ENCODE peak calls at places on chromosome 21, in five cellular contexts. One of them, this sample, is unnamed.
A peak's percentile ranks its signal among the peaks of the same experiment; 100 is the strongest.

GRCh38 chr21:46552274-46552673 is 52.6 kb downstream of the S100B start:
- DNase-seq in A549: no peak
- DNase-seq in BJ: no peak
- DNase-seq in pancreas: no peak
- DNase-seq in brain microvascular endothelial cell: no peak
- DNase-seq in this sample: no peak

GRCh38 chr21:29940993-29941392 is 1.2 kb upstream of the GRIK1 start:
- DNase-seq in A549: no peak
- DNase-seq in BJ: no peak
- DNase-seq in pancreas: no peak
- DNase-seq in brain microvascular endothelial cell: no peak
- DNase-seq in this sample: no peak

GRCh38 chr21:29182674-29183073 is 52.2 kb downstream of the MAP3K7CL start:
- DNase-seq in A549: peak; percentile 29
- DNase-seq in BJ: no peak
- DNase-seq in pancreas: no peak
- DNase-seq in brain microvascular endothelial cell: peak; percentile 64
- DNase-seq in this sample: no peak

GRCh38 chr21:30468912-30469812 is 11.0 kb downstream of the KRTAP19-1 start:
- DNase-seq in A549: no peak
- DNase-seq in BJ: no peak
- DNase-seq in pancreas: no peak
- DNase-seq in brain microvascular endothelial cell: no peak
- DNase-seq in this sample: no peak

GRCh38 chr21:44989538-44989888 is 49.7 kb downstream of the SLX9 start:
- DNase-seq in A549: no peak
- DNase-seq in BJ: no peak
- DNase-seq in pancreas: no peak
- DNase-seq in brain microvascular endothelial cell: no peak
- DNase-seq in this sample: no peak

GRCh38 chr21:34797926-34798595 is 129.3 kb downstream of the CLIC6 start:
- DNase-seq in A549: no peak
- DNase-seq in BJ: no peak
- DNase-seq in pancreas: no peak
- DNase-seq in brain microvascular endothelial cell: no peak
- DNase-seq in this sample: no peak

GRCh38 chr21:22827422-22827821 is 1829.2 kb downstream of the NCAM2 start:
- DNase-seq in A549: no peak
- DNase-seq in BJ: no peak
- DNase-seq in pancreas: no peak
- DNase-seq in brain microvascular endothelial cell: no peak
- DNase-seq in this sample: no peak

GRCh38 chr21:30717105-30717504 is 1.5 kb downstream of the KRTAP21-3 start:
- DNase-seq in A549: no peak
- DNase-seq in BJ: no peak
- DNase-seq in pancreas: no peak
- DNase-seq in brain microvascular endothelial cell: no peak
- DNase-seq in this sample: no peak

GRCh38 chr21:45818904-45819285 is 162.7 kb upstream of the COL6A1 start:
- DNase-seq in A549: peak; percentile 51
- DNase-seq in BJ: peak; percentile 40
- DNase-seq in pancreas: no peak
- DNase-seq in brain microvascular endothelial cell: peak; percentile 89
- DNase-seq in this sample: peak; percentile 85

GRCh38 chr21:42650033-42650370 is 3.4 kb upstream of the PDE9A start:
- DNase-seq in A549: no peak
- DNase-seq in BJ: no peak
- DNase-seq in pancreas: no peak
- DNase-seq in brain microvascular endothelial cell: no peak
- DNase-seq in this sample: no peak

GRCh38 chr21:45499970-45500575 is 42.2 kb downstream of the SLC19A1 start:
- DNase-seq in A549: no peak
- DNase-seq in BJ: no peak
- DNase-seq in pancreas: no peak
- DNase-seq in brain microvascular endothelial cell: no peak
- DNase-seq in this sample: no peak

GRCh38 chr21:42569732-42570301 is 56.2 kb downstream of the SLC37A1 start:
- DNase-seq in A549: no peak
- DNase-seq in BJ: no peak
- DNase-seq in pancreas: no peak
- DNase-seq in brain microvascular endothelial cell: no peak
- DNase-seq in this sample: no peak

GRCh38 chr21:27799861-27800260 is 833.0 kb upstream of the ADAMTS5 start:
- DNase-seq in A549: no peak
- DNase-seq in BJ: no peak
- DNase-seq in pancreas: no peak
- DNase-seq in brain microvascular endothelial cell: no peak
- DNase-seq in this sample: no peak

GRCh38 chr21:42682661-42683060 is 29.2 kb downstream of the PDE9A start:
- DNase-seq in A549: no peak
- DNase-seq in BJ: no peak
- DNase-seq in pancreas: no peak
- DNase-seq in brain microvascular endothelial cell: no peak
- DNase-seq in this sample: no peak

GRCh38 chr21:33762798-33763572 is 120.7 kb downstream of the ITSN1 start:
- DNase-seq in A549: no peak
- DNase-seq in BJ: peak; percentile 28
- DNase-seq in pancreas: no peak
- DNase-seq in brain microvascular endothelial cell: no peak
- DNase-seq in this sample: peak; percentile 40

GRCh38 chr21:45263534-45263933 is 24.2 kb downstream of the POFUT2 start:
- DNase-seq in A549: no peak
- DNase-seq in BJ: no peak
- DNase-seq in pancreas: no peak
- DNase-seq in brain microvascular endothelial cell: no peak
- DNase-seq in this sample: no peak

GRCh38 chr21:45330075-45330781 is 42.5 kb upstream of the POFUT2 start:
- DNase-seq in A549: peak; percentile 93
- DNase-seq in BJ: peak; percentile 46
- DNase-seq in pancreas: peak; percentile 77
- DNase-seq in brain microvascular endothelial cell: peak; percentile 74
- DNase-seq in this sample: peak; percentile 87

GRCh38 chr21:34279883-34280282 is 83.9 kb upstream of the KCNE2 start:
- DNase-seq in A549: no peak
- DNase-seq in BJ: no peak
- DNase-seq in pancreas: no peak
- DNase-seq in brain microvascular endothelial cell: no peak
- DNase-seq in this sample: no peak

GRCh38 chr21:32257952-32258785 is 20.7 kb downstream of the MIS18A start:
- DNase-seq in A549: peak; percentile 70
- DNase-seq in BJ: no peak
- DNase-seq in pancreas: peak; percentile 76
- DNase-seq in brain microvascular endothelial cell: peak; percentile 80
- DNase-seq in this sample: peak; percentile 88

GRCh38 chr21:45051580-45052434 is 22.6 kb upstream of the ADARB1 start:
- DNase-seq in A549: no peak
- DNase-seq in BJ: no peak
- DNase-seq in pancreas: no peak
- DNase-seq in brain microvascular endothelial cell: no peak
- DNase-seq in this sample: no peak

GRCh38 chr21:46135782-46136181 is 19.6 kb downstream of the FTCD start:
- DNase-seq in A549: no peak
- DNase-seq in BJ: no peak
- DNase-seq in pancreas: no peak
- DNase-seq in brain microvascular endothelial cell: no peak
- DNase-seq in this sample: no peak

GRCh38 chr21:42525228-42525604 is 11.6 kb downstream of the SLC37A1 start:
- DNase-seq in A549: no peak
- DNase-seq in BJ: no peak
- DNase-seq in pancreas: no peak
- DNase-seq in brain microvascular endothelial cell: peak; percentile 34
- DNase-seq in this sample: no peak

GRCh38 chr21:23936224-23936623 is 1671.1 kb downstream of the MRPL39 start:
- DNase-seq in A549: peak; percentile 0
- DNase-seq in BJ: no peak
- DNase-seq in pancreas: no peak
- DNase-seq in brain microvascular endothelial cell: no peak
- DNase-seq in this sample: peak; percentile 44

GRCh38 chr21:34887729-34888568 is 161.2 kb downstream of the RUNX1 start:
- DNase-seq in A549: peak; percentile 72
- DNase-seq in BJ: peak; percentile 80
- DNase-seq in pancreas: peak; percentile 61
- DNase-seq in brain microvascular endothelial cell: peak; percentile 98
- DNase-seq in this sample: peak; percentile 97

GRCh38 chr21:31557956-31558838 is 101.3 kb upstream of the SOD1 start:
- DNase-seq in A549: no peak
- DNase-seq in BJ: no peak
- DNase-seq in pancreas: no peak
- DNase-seq in brain microvascular endothelial cell: peak; percentile 7
- DNase-seq in this sample: no peak

GRCh38 chr21:17506936-17507335 is 5.9 kb upstream of the CXADR start:
- DNase-seq in A549: no peak
- DNase-seq in BJ: no peak
- DNase-seq in pancreas: no peak
- DNase-seq in brain microvascular endothelial cell: no peak
- DNase-seq in this sample: no peak

GRCh38 chr21:45378258-45378966 is 26.6 kb upstream of the COL18A1 start:
- DNase-seq in A549: peak; percentile 43
- DNase-seq in BJ: peak; percentile 92
- DNase-seq in pancreas: no peak
- DNase-seq in brain microvascular endothelial cell: no peak
- DNase-seq in this sample: no peak

GRCh38 chr21:26776320-26777021 is 68.7 kb downstream of the ADAMTS1 start:
- DNase-seq in A549: no peak
- DNase-seq in BJ: peak; percentile 46
- DNase-seq in pancreas: no peak
- DNase-seq in brain microvascular endothelial cell: peak; percentile 72
- DNase-seq in this sample: peak; percentile 89

GRCh38 chr21:15968911-15969310 is 239.1 kb downstream of the USP25 start:
- DNase-seq in A549: no peak
- DNase-seq in BJ: no peak
- DNase-seq in pancreas: no peak
- DNase-seq in brain microvascular endothelial cell: no peak
- DNase-seq in this sample: no peak

GRCh38 chr21:16908087-16908486 is 604.8 kb upstream of the CXADR start:
- DNase-seq in A549: peak; percentile 20
- DNase-seq in BJ: peak; percentile 73
- DNase-seq in pancreas: no peak
- DNase-seq in brain microvascular endothelial cell: no peak
- DNase-seq in this sample: no peak

GRCh38 chr21:36080386-36080785 is 10.6 kb downstream of the CBR1 start:
- DNase-seq in A549: no peak
- DNase-seq in BJ: no peak
- DNase-seq in pancreas: no peak
- DNase-seq in brain microvascular endothelial cell: no peak
- DNase-seq in this sample: no peak

GRCh38 chr21:35237287-35237686 is 188.2 kb upstream of the RUNX1 start:
- DNase-seq in A549: no peak
- DNase-seq in BJ: no peak
- DNase-seq in pancreas: no peak
- DNase-seq in brain microvascular endothelial cell: no peak
- DNase-seq in this sample: no peak

GRCh38 chr21:45981641-45982255 is at the start of gene COL6A1:
- DNase-seq in A549: no peak
- DNase-seq in BJ: no peak
- DNase-seq in pancreas: peak; percentile 55
- DNase-seq in brain microvascular endothelial cell: no peak
- DNase-seq in this sample: peak; percentile 74

GRCh38 chr21:14403681-14404318 is 20.9 kb upstream of the HSPA13 start:
- DNase-seq in A549: peak; percentile 28
- DNase-seq in BJ: no peak
- DNase-seq in pancreas: no peak
- DNase-seq in brain microvascular endothelial cell: peak; percentile 31
- DNase-seq in this sample: peak; percentile 56
- H3K4me3 ChIP-seq in A549: no peak overlapping the region
- H3K4me3 ChIP-seq in BJ: no peak overlapping the region
- H3K4me3 ChIP-seq in pancreas: no peak overlapping the region
- H3K4me3 ChIP-seq in brain microvascular endothelial cell: no peak overlapping the region
- H3K4me3 ChIP-seq in this sample: no peak overlapping the region

DNA sequence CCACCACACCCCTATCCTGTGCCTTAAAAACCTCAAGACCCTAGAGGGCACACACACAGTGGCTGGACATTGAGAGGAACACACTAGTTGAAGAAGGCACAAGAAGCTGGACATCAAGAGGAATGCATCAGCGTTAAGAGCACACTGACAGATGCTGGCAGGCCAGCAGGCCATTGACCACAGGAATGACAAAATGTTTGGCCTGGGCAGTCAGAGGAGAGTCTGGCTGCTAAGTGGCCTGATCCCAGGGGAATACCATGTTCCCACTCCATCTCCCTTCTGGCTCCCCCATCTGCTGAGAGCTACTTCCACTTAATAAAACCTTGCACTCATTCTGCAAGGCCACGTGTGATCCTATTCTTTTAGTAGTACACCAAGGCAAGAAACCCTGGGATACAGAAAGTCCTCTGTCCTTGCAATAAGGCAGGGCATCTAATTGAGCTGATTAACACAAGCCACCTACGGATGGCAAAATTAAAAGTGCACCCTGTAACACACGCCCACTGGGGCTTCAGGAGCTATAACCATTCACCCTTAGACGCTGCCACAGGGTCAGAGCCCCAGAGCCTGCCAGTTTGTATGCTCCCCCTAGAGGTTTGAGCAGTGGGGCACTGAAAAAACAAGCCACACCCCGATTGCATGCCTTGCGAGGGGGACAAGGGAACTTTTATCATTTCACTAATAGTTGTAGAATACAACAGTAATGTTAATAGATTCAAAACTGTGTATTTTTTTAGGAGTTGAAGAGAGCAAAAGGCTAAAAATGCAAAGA is 1216.1 kb upstream of the NCAM2 start:
- DNase-seq in A549: no peak
- DNase-seq in BJ: no peak
- DNase-seq in pancreas: no peak
- DNase-seq in brain microvascular endothelial cell: no peak
- DNase-seq in this sample: no peak
- TF ChIP-seq CTCF in A549: no peak
- TF ChIP-seq CTCF in BJ: no peak
- TF ChIP-seq CTCF in pancreas: no peak
- TF ChIP-seq CTCF in brain microvascular endothelial cell: no peak
- TF ChIP-seq CTCF in this sample: no peak

GRCh38 chr21:43697758-43698643 is 20.9 kb upstream of the PDXK start:
- DNase-seq in A549: no peak
- DNase-seq in BJ: no peak
- DNase-seq in pancreas: no peak
- DNase-seq in brain microvascular endothelial cell: no peak
- DNase-seq in this sample: peak; percentile 47

GRCh38 chr21:43701936-43702784 is 16.8 kb upstream of the PDXK start:
- DNase-seq in A549: no peak
- DNase-seq in BJ: no peak
- DNase-seq in pancreas: no peak
- DNase-seq in brain microvascular endothelial cell: no peak
- DNase-seq in this sample: no peak

GRCh38 chr21:43699933-43700599 is 18.9 kb upstream of the PDXK start:
- DNase-seq in A549: no peak
- DNase-seq in BJ: no peak
- DNase-seq in pancreas: no peak
- DNase-seq in brain microvascular endothelial cell: no peak
- DNase-seq in this sample: no peak

GRCh38 chr21:43703068-43703880 is 15.7 kb upstream of the PDXK start:
- DNase-seq in A549: no peak
- DNase-seq in BJ: peak; percentile 60
- DNase-seq in pancreas: peak; percentile 52
- DNase-seq in brain microvascular endothelial cell: peak; percentile 69
- DNase-seq in this sample: peak; percentile 79

GRCh38 chr21:43702785-43703067 is 16.2 kb upstream of the PDXK start:
- DNase-seq in A549: no peak
- DNase-seq in BJ: no peak
- DNase-seq in pancreas: no peak
- DNase-seq in brain microvascular endothelial cell: peak; percentile 49
- DNase-seq in this sample: no peak
- H3K4me3 ChIP-seq in A549: no peak overlapping the region
- H3K4me3 ChIP-seq in BJ: no peak overlapping the region
- H3K4me3 ChIP-seq in pancreas: peak overlapping the region; percentile 6
- H3K4me3 ChIP-seq in brain microvascular endothelial cell: peak overlapping the region; percentile 15
- H3K4me3 ChIP-seq in this sample: no peak overlapping the region

GRCh38 chr21:41167348-41168342 is at the start of gene BACE2:
- DNase-seq in A549: peak; percentile 72
- DNase-seq in BJ: no peak
- DNase-seq in pancreas: peak; percentile 81
- DNase-seq in brain microvascular endothelial cell: peak; percentile 33
- DNase-seq in this sample: peak; percentile 72
- TF ChIP-seq CTCF in A549: peak; percentile 33
- TF ChIP-seq CTCF in BJ: peak; percentile 10
- TF ChIP-seq CTCF in pancreas: peak; percentile 42
- TF ChIP-seq CTCF in brain microvascular endothelial cell: peak; percentile 45
- TF ChIP-seq CTCF in this sample: peak; percentile 32

This sample was measured in cardiac fibroblast.